ENCODE peak calls at places on chromosomes 7 and 10, in seven cellular contexts. E, D, G, Y, X, N and Z are unnamed samples.
A peak's percentile ranks its signal among the peaks of the same experiment; 100 is the strongest.

GRCh38 chr7:148242271-148242801 is 348.2 kb upstream of the C7orf33 start:
- DNase-seq in G (no peak), E (no peak), Y (peak; percentile 34), N (peak; percentile 23), D (peak; percentile 85), X (peak; percentile 23), Z (no peak)

GRCh38 chr7:101562531-101563197 is 66.4 kb downstream of the MYL10 start:
- DNase-seq in X (no peak), G (no peak), N (no peak), Y (no peak), D (no peak), E (no peak), Z (no peak)

GRCh38 chr7:45872116-45873034 is 507 bp downstream of the CCDC201 start:
- DNase-seq in E (no peak), D (no peak), N (no peak), X (no peak), G (no peak), Y (peak; percentile 17), Z (no peak)

GRCh38 chr10:116765549-116766162 is 23.3 kb upstream of the HSPA12A start:
- DNase-seq in G (no peak), N (no peak), E (no peak), X (no peak), D (peak; percentile 2), Y (no peak), Z (no peak)

GRCh38 chr7:144130730-144131129 is 7.8 kb downstream of the OR2A14 start:
- DNase-seq in X (no peak), G (no peak), E (no peak), N (no peak), Y (no peak), D (no peak), Z (no peak)

GRCh38 chr7:98995523-98996161 is 117.3 kb downstream of the TRRAP start:
- DNase-seq in G (no peak), X (no peak), D (no peak), N (no peak), E (no peak), Y (no peak), Z (no peak)

GRCh38 chr10:114310346-114310745 is 71.3 kb downstream of the VWA2 start:
- DNase-seq in D (no peak), G (no peak), E (no peak), Y (peak; percentile 21), X (no peak), N (no peak), Z (no peak)

GRCh38 chr7:56115852-56116538 is at the start of gene NUPR2:
- DNase-seq in Y (no peak), D (peak; percentile 42), X (no peak), N (no peak), G (no peak), E (no peak), Z (no peak)

GRCh38 chr10:93710333-93710909 is 8.0 kb upstream of the FRA10AC1 start:
- DNase-seq in N (no peak), Y (no peak), E (no peak), D (no peak), G (no peak), X (no peak), Z (no peak)

GRCh38 chr7:94665426-94665825 is 9.5 kb upstream of the SGCE start:
- DNase-seq in N (no peak), Y (no peak), E (no peak), X (no peak), G (no peak), D (no peak), Z (no peak)

GRCh38 chr7:117068511-117069155 is 115.3 kb downstream of the ST7 start:
- DNase-seq in E (no peak), G (no peak), Y (no peak), D (peak; percentile 83), X (no peak), N (peak; percentile 84), Z (no peak)

GRCh38 chr10:75703191-75703861 is 271.9 kb downstream of the LRMDA start:
- DNase-seq in N (no peak), E (no peak), X (no peak), D (peak; percentile 73), G (no peak), Y (no peak), Z (no peak)

GRCh38 chr7:73569042-73569608 is 9.3 kb downstream of the TBL2 start:
- DNase-seq in Y (no peak), G (no peak), X (no peak), D (no peak), N (no peak), E (no peak), Z (no peak)

GRCh38 chr7:101743995-101744360 is 73.4 kb upstream of the CUX1 start:
- DNase-seq in D (peak; percentile 56), Y (no peak), G (no peak), E (no peak), X (no peak), N (no peak), Z (no peak)

GRCh38 chr7:47588704-47589225 is 6.9 kb upstream of the TNS3 start:
- DNase-seq in E (no peak), D (no peak), N (no peak), G (no peak), Y (no peak), X (no peak), Z (no peak)

GRCh38 chr10:46247808-46248569 is 38.8 kb upstream of the ANTXRL start:
- DNase-seq in D (no peak), G (no peak), E (no peak), N (no peak), Y (no peak), X (no peak), Z (no peak)

GRCh38 chr7:101869901-101870290 is 52.5 kb downstream of the CUX1 start:
- DNase-seq in Y (no peak), D (no peak), N (no peak), G (no peak), E (no peak), X (no peak), Z (no peak)

GRCh38 chr10:2919016-2919415 is 148.3 kb upstream of the PFKP start:
- DNase-seq in Y (no peak), N (no peak), D (no peak), X (no peak), G (no peak), E (no peak), Z (no peak)

GRCh38 chr7:30430300-30430699 is 48.3 kb downstream of the NOD1 start:
- DNase-seq in X (peak; percentile 22), N (peak; percentile 24), Y (no peak), G (no peak), E (no peak), D (peak; percentile 39), Z (no peak)

GRCh38 chr10:89032141-89032814 is 41.7 kb downstream of the FAS start:
- DNase-seq in Y (peak; percentile 67), D (no peak), E (no peak), X (peak; percentile 68), N (no peak), G (peak; percentile 52), Z (no peak)

GRCh38 chr10:103499881-103500280 is 6.4 kb downstream of the NEURL1 start:
- DNase-seq in G (no peak), Y (no peak), N (no peak), D (no peak), E (no peak), X (no peak), Z (no peak)

GRCh38 chr7:130566168-130566897 is 74.4 kb downstream of the MEST start:
- DNase-seq in G (no peak), X (peak; percentile 32), Y (peak; percentile 48), N (no peak), D (no peak), E (no peak), Z (no peak)

GRCh38 chr7:930975-931758 is 23.3 kb downstream of the ADAP1 start:
- DNase-seq in N (no peak), X (no peak), G (no peak), E (no peak), Y (no peak), D (no peak), Z (no peak)

GRCh38 chr10:75956624-75957023 is 525.2 kb downstream of the LRMDA start:
- DNase-seq in N (no peak), D (no peak), X (peak; percentile 10), Y (peak; percentile 12), E (no peak), G (no peak), Z (no peak)

GRCh38 chr7:92158660-92159575 is 20.0 kb downstream of the LRRD1 start:
- DNase-seq in N (no peak), X (peak; percentile 79), D (no peak), Y (peak; percentile 88), E (no peak), G (peak; percentile 86), Z (no peak)

GRCh38 chr7:35705932-35706461 is 11.1 kb upstream of the HERPUD2 start:
- DNase-seq in N (no peak), E (no peak), G (no peak), D (no peak), Y (no peak), X (no peak), Z (no peak)

GRCh38 chr10:51397695-51398094 is 301.7 kb downstream of the CSTF2T start:
- DNase-seq in X (peak; percentile 79), D (no peak), G (peak; percentile 18), Y (peak; percentile 67), N (no peak), E (no peak), Z (no peak)

GRCh38 chr10:10911471-10911921 is 106.2 kb upstream of the CELF2 start:
- DNase-seq in X (peak; percentile 89), Y (peak; percentile 94), N (no peak), D (no peak), E (no peak), G (peak; percentile 93), Z (no peak)

GRCh38 chr7:94067047-94067446 is 62.9 kb upstream of the BET1 start:
- DNase-seq in Y (no peak), X (no peak), G (no peak), N (no peak), E (no peak), D (no peak), Z (no peak)